ENCODE peak calls at places on chromosomes 4 and X, in six cellular contexts. Q is sigmoid colon, G is colonic mucosa, S is A549, M is tibial artery, X is fibroblast of lung. Z is an unnamed sample.

GRCh38 chrX:64229145-64229544 is 1.3 kb downstream of the ASB12 start:
- DNase-seq in M (no peak), S (no peak), Q (no peak), X (no peak), G (no peak), Z (no peak)

GRCh38 chrX:50814701-50815476 is 895 bp upstream of the SHROOM4 start:
- DNase-seq in S (no peak), G (peak; percentile 19), X (no peak), M (peak; percentile 17), Q (no peak), Z (no peak)

GRCh38 chr4:176309772-176310171 is 10.0 kb upstream of the SPCS3 start:
- DNase-seq in S (peak; percentile 16), Q (no peak), G (no peak), X (no peak), M (no peak), Z (no peak)

GRCh38 chr4:15168759-15169158 is 166.5 kb downstream of the CPEB2 start:
- DNase-seq in X (no peak), G (no peak), Q (no peak), S (no peak), M (no peak), Z (no peak)

GRCh38 chrX:13938766-13939530 is 90.7 kb downstream of the GEMIN8 start:
- DNase-seq in X (no peak), G (no peak), S (no peak), Q (no peak), M (no peak), Z (no peak)

GRCh38 chr4:184166736-184167135 is 50.9 kb downstream of the ENPP6 start:
- DNase-seq in M (no peak), Q (no peak), G (no peak), S (no peak), X (no peak), Z (no peak)

GRCh38 chr4:161256716-161257115 is 907.1 kb downstream of the FSTL5 start:
- DNase-seq in S (peak; percentile 29), X (no peak), M (no peak), Q (no peak), G (no peak), Z (no peak)

GRCh38 chr4:113961322-113961698 is 18.1 kb downstream of the ARSJ start:
- DNase-seq in G (no peak), M (no peak), S (peak; percentile 48), Q (no peak), X (peak; percentile 85), Z (no peak)

GRCh38 chr4:96407651-96408342 is 567.9 kb downstream of the PDHA2 start:
- DNase-seq in M (no peak), X (no peak), Q (no peak), G (no peak), S (no peak), Z (no peak)

GRCh38 chr4:74768857-74769525 is 25.3 kb downstream of the BTC start:
- DNase-seq in X (peak; percentile 73), Q (no peak), G (peak; percentile 35), S (peak; percentile 52), M (no peak), Z (no peak)

GRCh38 chr4:112058433-112058832 is 86.8 kb upstream of the FAM241A start:
- DNase-seq in S (no peak), M (no peak), Q (no peak), X (no peak), G (no peak), Z (no peak)

GRCh38 chr4:182647901-182648300 is 269.3 kb downstream of the DCTD start:
- DNase-seq in M (no peak), S (no peak), X (peak; percentile 3), Q (no peak), G (no peak), Z (no peak)

GRCh38 chr4:82005153-82005552 is 368.6 kb downstream of the HNRNPD start:
- DNase-seq in G (no peak), X (no peak), M (no peak), Q (no peak), S (no peak), Z (no peak)

GRCh38 chrX:15848576-15848975 is 6.0 kb downstream of the AP1S2 start:
- DNase-seq in S (no peak), X (no peak), G (no peak), Q (no peak), M (no peak), Z (no peak)

GRCh38 chr4:78020677-78021076 is 36.4 kb upstream of the FRAS1 start:
- DNase-seq in M (no peak), Q (no peak), X (no peak), G (no peak), S (no peak), Z (no peak)

GRCh38 chrX:153445106-153445855 is 575 bp downstream of the TREX2 start:
- DNase-seq in M (no peak), G (no peak), S (no peak), Q (peak; percentile 57), X (no peak), Z (no peak)

GRCh38 chr4:138112389-138112788 is 129.8 kb downstream of the SLC7A11 start:
- DNase-seq in G (no peak), M (no peak), X (no peak), S (no peak), Q (no peak), Z (no peak)

GRCh38 chrX:87636533-87636932 is 118.9 kb downstream of the KLHL4 start:
- DNase-seq in Q (no peak), M (no peak), S (no peak), X (no peak), G (no peak), Z (no peak)

GRCh38 chr4:45350438-45350837 is 624.1 kb upstream of the GNPDA2 start:
- DNase-seq in M (no peak), S (no peak), Q (no peak), X (peak; percentile 66), G (no peak), Z (no peak)

GRCh38 chr4:37661643-37662221 is 24.4 kb downstream of the RELL1 start:
- DNase-seq in Q (no peak), G (no peak), S (no peak), M (no peak), X (peak; percentile 61), Z (no peak)

DNA sequence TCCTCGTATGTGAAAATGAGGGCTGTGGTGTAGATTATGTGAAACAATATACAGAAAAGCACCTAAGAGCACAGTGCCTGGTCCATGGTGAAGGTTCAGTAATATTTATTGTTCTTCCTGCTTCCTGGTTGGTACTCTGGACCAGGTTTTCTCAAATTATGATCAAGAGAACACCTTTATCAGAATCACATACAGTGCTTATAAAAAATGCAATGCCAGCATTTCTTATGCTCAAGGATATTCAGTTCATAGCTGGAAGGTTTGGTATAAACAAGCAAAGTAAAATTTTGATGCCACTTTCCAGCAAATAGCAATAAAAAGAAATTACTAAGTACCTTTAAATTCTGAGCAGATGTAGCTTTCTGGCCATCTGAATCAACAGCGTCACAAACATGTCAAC is 1412.4 kb downstream of the RPA4 start:
- DNase-seq in X (no peak), Q (no peak), S (no peak), G (no peak), M (no peak), Z (no peak)
- H3K27ac ChIP-seq in X (no peak overlapping the region), Q (no peak overlapping the region), S (no peak overlapping the region), G (no peak overlapping the region), M (no peak overlapping the region), Z (no peak overlapping the region)

DNA sequence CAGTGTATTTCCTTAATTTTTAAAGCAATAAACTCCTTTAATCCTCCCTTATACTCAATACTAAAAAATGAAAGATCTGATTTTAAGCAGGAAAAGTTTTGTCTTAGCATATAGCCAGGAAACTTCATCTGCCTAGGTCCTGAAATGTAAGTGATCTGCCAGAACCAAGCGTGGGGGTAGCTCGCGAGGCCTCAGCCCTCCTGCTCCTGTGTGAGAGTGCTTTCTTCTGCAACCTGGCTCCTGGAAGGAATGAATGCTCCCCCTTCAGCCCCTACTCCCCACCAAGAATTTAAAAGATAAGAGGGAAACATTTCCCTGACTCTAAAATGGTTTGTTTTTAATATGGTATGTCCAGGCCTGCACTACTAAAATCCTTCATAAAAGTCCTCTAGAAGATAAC is 160.0 kb downstream of the CBR4 start:
- DNase-seq in Q (no peak), X (no peak), M (no peak), G (no peak), S (no peak), Z (no peak)
- H3K4me1 ChIP-seq in Q (peaks cover 99% of the 10 kb centered on the region), X (peaks cover 11% of the 10 kb centered on the region), M (peaks cover 69% of the 10 kb centered on the region), G (no peaks in the 10 kb centered on the region), S (peaks cover 30% of the 10 kb centered on the region), Z (peaks cover 30% of the 10 kb centered on the region)

GRCh38 chrX:38505583-38505982 is 55.8 kb upstream of the TSPAN7 start:
- DNase-seq in X (no peak), S (no peak), G (no peak), M (no peak), Q (no peak), Z (no peak)

DNA sequence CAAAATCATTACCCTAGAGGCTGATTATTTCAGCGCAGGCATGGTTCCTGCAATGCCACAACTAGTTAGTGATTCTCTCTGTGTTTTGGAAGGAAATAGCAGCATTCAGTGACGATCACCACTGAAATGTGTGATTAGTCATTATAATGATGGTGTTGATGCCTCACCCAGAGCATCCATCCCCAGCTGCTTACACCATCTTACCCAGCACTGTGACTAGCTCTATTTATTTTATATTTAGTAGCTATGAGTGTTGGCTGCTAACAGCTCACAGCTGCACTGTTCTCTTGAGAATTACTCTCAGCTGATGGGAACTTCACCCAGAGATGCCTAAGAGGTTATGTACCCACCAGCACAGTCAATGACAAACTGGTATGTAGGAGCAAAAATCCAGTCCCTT is 60.5 kb upstream of the TSPAN7 start:
- DNase-seq in Q (no peak), M (no peak), G (no peak), S (no peak), X (no peak), Z (no peak)
- TF ChIP-seq CTCF in Q (no peak), M (no peak), G (no peak), S (no peak), X (no peak), Z (no peak)

DNA sequence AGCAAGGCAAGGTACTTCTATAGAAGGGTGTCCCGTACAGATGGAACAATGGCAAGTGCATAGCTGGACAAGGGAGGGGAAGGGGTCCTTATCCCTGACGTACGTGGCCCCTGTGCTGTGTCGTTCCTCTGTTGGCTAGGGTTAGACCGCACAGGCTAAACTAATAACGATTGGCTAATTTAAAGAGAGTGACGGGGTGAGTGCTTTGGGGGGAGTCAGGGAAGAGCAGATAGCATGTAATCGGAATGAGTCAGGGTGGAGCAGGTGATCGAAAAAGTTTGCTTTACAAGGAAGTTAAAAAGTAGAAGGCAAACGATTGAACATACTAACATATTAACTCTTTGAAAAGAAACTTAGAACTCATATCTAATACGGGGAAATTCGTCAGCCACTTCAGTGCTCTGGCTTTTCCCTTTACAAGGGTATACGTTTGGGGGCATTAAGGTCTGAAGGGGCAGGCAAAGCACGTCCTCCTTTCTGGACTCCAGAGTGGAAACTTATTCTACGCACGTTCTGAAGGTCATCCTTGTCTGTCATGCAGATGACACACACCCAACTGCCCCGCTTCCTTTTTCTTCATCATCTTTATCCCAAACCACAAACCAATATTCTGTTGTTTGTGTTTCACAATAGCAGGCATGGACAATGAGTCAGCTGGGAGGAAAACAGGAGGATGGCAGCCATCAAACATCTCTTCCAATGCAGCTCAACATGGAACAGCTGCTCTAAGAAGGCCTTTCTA is 10.2 kb upstream of the CRLF2 start:
- DNase-seq in M (no peak), Q (peak; percentile 18), X (no peak), G (no peak), S (peak; percentile 66), Z (no peak)
- H3K27ac ChIP-seq in M (no peak overlapping the region), Q (no peak overlapping the region), X (no peak overlapping the region), G (no peak overlapping the region), S (no peak overlapping the region), Z (no peak overlapping the region)

GRCh38 chr4:2942532-2943363 is 20.5 kb downstream of the NOP14 start:
- DNase-seq in M (no peak), G (peak; percentile 73), S (no peak), Q (no peak), X (no peak), Z (no peak)
- H3K4me1 ChIP-seq in M (no peaks in the 10 kb centered on the region), G (no peaks in the 10 kb centered on the region), S (peaks cover under 1% of the 10 kb centered on the region), Q (no peaks in the 10 kb centered on the region), X (no peaks in the 10 kb centered on the region), Z (no peaks in the 10 kb centered on the region)